ENCODE peak calls at places on chromosomes 5 and 9, in five cellular contexts. R, D, A, B and J are unnamed samples. For H3K27me3, the result is how much of the 10 kb centered on the place peaks cover.

GRCh38 chr5:143536364-143536763 is 132.9 kb upstream of the NR3C1 start:
- ATAC-seq in B (peak), D (no peak), A (peak), R (no peak), J (peak)

GRCh38 chr5:106873558-106873957 is 797.2 kb downstream of the EFNA5 start:
- ATAC-seq in D (no peak), R (no peak), A (no peak), B (no peak), J (peak)

GRCh38 chr5:93078082-93079038 is 502.7 kb downstream of the NR2F1-AS1 start:
- ATAC-seq in D (peak), B (peak), A (peak), R (no peak), J (peak)

GRCh38 chr5:141806626-141807025 is 71.6 kb downstream of the PCDH1 start:
- ATAC-seq in D (no peak), B (no peak), R (peak), A (peak), J (no peak)

GRCh38 chr5:14199902-14200301 is 56.8 kb downstream of the TRIO start:
- ATAC-seq in A (peak), R (peak), D (no peak), B (no peak), J (peak)

GRCh38 chr5:43233946-43234345 is 41.9 kb downstream of the NIM1K start:
- ATAC-seq in A (no peak), D (no peak), R (no peak), B (no peak), J (no peak)

GRCh38 chr9:68683433-68683832 is 21.6 kb upstream of the PIP5K1B start:
- ATAC-seq in R (no peak), D (no peak), B (no peak), A (no peak), J (no peak)

GRCh38 chr5:94711785-94712184 is 93.3 kb downstream of the SLF1 start:
- ATAC-seq in D (no peak), A (no peak), R (no peak), B (peak), J (no peak)

GRCh38 chr9:34710023-34710422 is at the start of gene CCL21:
- ATAC-seq in A (peak), D (peak), R (no peak), B (no peak), J (no peak)

GRCh38 chr5:168404366-168404765 is 81.9 kb upstream of the RARS1 start:
- ATAC-seq in R (peak), D (no peak), B (peak), A (peak), J (no peak)

GRCh38 chr5:74016373-74016772 is 390.4 kb downstream of the ARHGEF28 start:
- ATAC-seq in R (peak), A (no peak), D (no peak), B (no peak), J (no peak)

GRCh38 chr5:68041293-68041692 is 174.3 kb upstream of the PIK3R1 start:
- ATAC-seq in R (no peak), A (peak), B (no peak), D (no peak), J (no peak)

GRCh38 chr5:87127426-87127825 is 140.3 kb upstream of the RASA1 start:
- ATAC-seq in R (no peak), A (no peak), D (no peak), B (peak), J (no peak)

GRCh38 chr9:81318571-81318970 is 370.8 kb downstream of the TLE1 start:
- ATAC-seq in D (no peak), R (no peak), B (peak), A (no peak), J (no peak)

GRCh38 chr9:21030389-21031035 is 928 bp downstream of the HACD4 start:
- ATAC-seq in A (peak), B (no peak), D (peak), R (peak), J (peak)

GRCh38 chr5:180545248-180545647 is 46.1 kb downstream of the SCGB3A1 start:
- ATAC-seq in R (no peak), A (no peak), B (no peak), D (no peak), J (no peak)

GRCh38 chr9:80841888-80842287 is 847.5 kb downstream of the TLE1 start:
- ATAC-seq in A (no peak), D (no peak), R (no peak), B (no peak), J (no peak)

GRCh38 chr5:113380299-113381014 is 54.3 kb downstream of the TSSK1B start:
- ATAC-seq in R (no peak), A (no peak), B (no peak), D (peak), J (no peak)

GRCh38 chr5:84384604-84385575 is at the start of gene EDIL3:
- ATAC-seq in R (peak), B (peak), D (no peak), A (no peak), J (peak)

GRCh38 chr9:124312290-124313265 is 54.8 kb downstream of the NEK6 start:
- ATAC-seq in D (no peak), B (no peak), A (no peak), R (peak), J (no peak)

GRCh38 chr5:35269006-35269405 is 38.7 kb upstream of the PRLR start:
- ATAC-seq in B (no peak), D (no peak), A (no peak), R (no peak), J (no peak)

GRCh38 chr5:80864706-80865435 is 95.3 kb upstream of the RASGRF2 start:
- ATAC-seq in R (no peak), B (no peak), D (no peak), A (no peak), J (no peak)

GRCh38 chr9:32841314-32841713 is 58.0 kb downstream of the TMEM215 start:
- ATAC-seq in D (no peak), A (no peak), B (no peak), R (peak), J (no peak)

GRCh38 chr9:107675476-107676264 is 186.1 kb upstream of the KLF4 start:
- ATAC-seq in R (no peak), D (peak), A (no peak), B (no peak), J (no peak)

GRCh38 chr9:129336601-129337286 is 158.7 kb upstream of the IER5L start:
- ATAC-seq in D (no peak), A (peak), B (peak), R (peak), J (no peak)

GRCh38 chr9:6564370-6564769 is 81.2 kb downstream of the GLDC start:
- ATAC-seq in A (no peak), D (peak), B (no peak), R (no peak), J (peak)

GRCh38 chr5:113061851-113062631 is 85.4 kb downstream of the DCP2 start:
- ATAC-seq in B (peak), R (no peak), A (no peak), D (no peak), J (no peak)

GRCh38 chr5:99929067-99929805 is 605.9 kb upstream of the FAM174A start:
- ATAC-seq in A (no peak), D (peak), R (no peak), B (no peak), J (no peak)

GRCh38 chr5:78486223-78486622 is 125.8 kb downstream of the SCAMP1 start:
- ATAC-seq in B (no peak), D (no peak), R (no peak), A (peak), J (no peak)

GRCh38 chr9:110027624-110028023 is 180.3 kb downstream of the C9orf152 start:
- ATAC-seq in R (peak), A (peak), B (peak), D (no peak), J (peak)

GRCh38 chr9:92598382-92598781 is 62.6 kb upstream of the ECM2 start:
- ATAC-seq in A (no peak), R (no peak), B (no peak), D (no peak), J (no peak)

GRCh38 chr5:78507531-78507930 is 141.0 kb downstream of the LHFPL2 start:
- ATAC-seq in D (no peak), A (no peak), R (no peak), B (no peak), J (no peak)

GRCh38 chr5:58365791-58366190 is 94.1 kb downstream of the PLK2 start:
- ATAC-seq in D (no peak), A (no peak), R (no peak), B (no peak), J (no peak)

GRCh38 chr9:2016411-2017208 is 1.5 kb downstream of the SMARCA2 start:
- ATAC-seq in R (peak), B (peak), A (peak), D (peak), J (peak)

GRCh38 chr5:69206528-69207190 is 17.3 kb downstream of the CENPH start:
- ATAC-seq in A (no peak), B (peak), R (no peak), D (no peak), J (no peak)

GRCh38 chr9:97406620-97407177 is 5.2 kb upstream of the TDRD7 start:
- ATAC-seq in A (no peak), B (no peak), D (no peak), R (peak), J (no peak)

GRCh38 chr9:84294551-84294950 is 46.0 kb downstream of the SLC28A3 start:
- ATAC-seq in R (peak), B (no peak), D (no peak), A (no peak), J (no peak)

GRCh38 chr5:115169392-115170127 is at the start of gene TRIM36:
- ATAC-seq in A (peak), B (peak), R (peak), D (peak), J (peak)
- H3K4me3 ChIP-seq in A (peak), B (peak), R (peak), D (peak), J (peak)

DNA sequence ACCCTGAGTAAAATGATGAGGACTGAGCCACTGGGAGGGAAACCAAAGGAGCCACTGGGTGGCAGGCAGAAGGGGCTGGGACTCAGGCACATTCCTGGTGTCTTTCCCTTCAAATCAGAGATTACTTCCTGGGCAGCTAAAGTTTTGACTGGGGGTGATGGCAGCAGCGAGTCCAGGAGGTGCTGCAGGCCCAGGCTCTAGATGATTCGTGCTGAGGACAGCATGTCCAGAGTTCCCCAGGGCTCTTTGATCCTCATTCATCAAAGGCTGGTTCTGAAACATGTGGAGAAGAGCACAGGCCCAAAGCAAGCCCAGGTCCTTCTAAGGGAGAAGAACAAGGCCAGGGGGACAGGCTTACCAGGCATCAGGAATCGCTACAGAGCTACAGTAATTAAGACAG is 109.0 kb downstream of the PAX5 start:
- ATAC-seq in A (no peak), B (no peak), R (peak), D (no peak), J (no peak)
- H3K27me3 ChIP-seq in A (under half), B (under half), R (under half), D (under half), J (under half)

GRCh38 chr5:171628344-171628743 is 157.3 kb upstream of the SMIM23 start:
- ATAC-seq in D (no peak), R (no peak), A (no peak), B (no peak), J (no peak)
- H3K4me3 ChIP-seq in D (no peak), R (no peak), A (no peak), B (no peak), J (no peak)

GRCh38 chr5:122312670-122312988 is 592 bp downstream of the SNCAIP start:
- ATAC-seq in B (peak), R (peak), D (peak), A (peak), J (peak)

GRCh38 chr5:122311888-122312669 is at the start of gene SNCAIP:
- ATAC-seq in B (peak), A (peak), D (peak), R (peak), J (peak)

GRCh38 chr5:122311400-122311887 is 593 bp upstream of the SNCAIP start:
- ATAC-seq in R (peak), A (peak), D (no peak), B (peak), J (no peak)

GRCh38 chr5:122313001-122313402 is 965 bp downstream of the SNCAIP start:
- ATAC-seq in B (peak), D (no peak), R (peak), A (peak), J (peak)

GRCh38 chr5:122310886-122311285 is 1.2 kb upstream of the SNCAIP start:
- ATAC-seq in A (peak), D (no peak), R (peak), B (no peak), J (no peak)
- H3K27me3 ChIP-seq in A (under half), D (under half), R (under half), B (under half), J (under half)

GRCh38 chr9:120714088-120714845 is at the start of gene MEGF9:
- ATAC-seq in R (peak), B (peak), A (peak), D (peak), J (peak)

GRCh38 chr9:120711841-120712538 is 2.3 kb downstream of the MEGF9 start:
- ATAC-seq in R (no peak), A (no peak), D (no peak), B (no peak), J (no peak)

GRCh38 chr9:120713257-120714087 is 798 bp downstream of the MEGF9 start:
- ATAC-seq in B (no peak), R (peak), D (no peak), A (no peak), J (no peak)

GRCh38 chr9:120711354-120711753 is 2.9 kb downstream of the MEGF9 start:
- ATAC-seq in A (no peak), B (no peak), D (no peak), R (no peak), J (no peak)

DNA sequence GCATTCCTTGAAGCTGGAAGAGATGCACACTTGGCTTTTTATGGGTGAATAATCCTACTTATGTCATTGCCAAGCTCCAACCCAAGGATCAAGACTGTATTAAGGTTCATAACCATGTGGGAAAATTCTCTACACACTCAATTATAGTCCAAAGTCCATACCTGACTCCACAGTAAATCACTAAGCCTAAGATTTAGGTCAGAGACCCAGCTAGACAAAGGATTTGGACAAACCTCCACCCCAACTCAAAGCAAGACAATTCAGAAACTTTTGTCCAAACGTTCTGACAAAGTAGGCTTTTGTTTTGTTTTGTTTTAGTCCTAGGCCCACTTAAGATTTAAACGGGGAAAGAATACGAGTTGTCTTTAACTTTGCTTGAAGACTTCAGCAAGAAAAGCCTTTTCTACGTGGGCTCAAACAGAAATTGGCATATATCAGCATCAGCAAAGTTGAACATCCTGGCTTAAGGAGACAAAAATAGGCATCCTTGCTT is 1.7 kb downstream of the MEGF9 start:
- ATAC-seq in B (no peak), D (no peak), R (no peak), A (no peak), J (no peak)
- H3K4me3 ChIP-seq in B (peak), D (peak), R (no peak), A (peak), J (peak)